ENCODE peak calls at places on chromosomes 16 and 17, in five cellular contexts. G is activated T-cell treated with anti-CD3 and anti-CD28 coated beads, Interleukin-2, amount 50 U/mL, for 72 hours; B is T follicular helper cell; V is stimulated activated CD4-positive, alpha-beta T cell treated with anti-CD3 and anti-CD28 coated beads, TNF-alpha, amount 100 ng/mL, for 1 hour; R is KBM-7. I is an unnamed sample.

GRCh38 chr17:79931517-79932309 is 92.5 kb upstream of the CBX4 start:
- DNase-seq in R (no peak), G (peak), B (no peak), V (no peak), I (no peak)

GRCh38 chr16:24771132-24771778 is 41.8 kb downstream of the TNRC6A start:
- DNase-seq in R (no peak), G (peak), V (no peak), B (no peak), I (no peak)

GRCh38 chr17:46769531-46770438 is 48.7 kb downstream of the WNT3 start:
- DNase-seq in V (no peak), G (no peak), B (no peak), R (no peak), I (no peak)

GRCh38 chr16:51113254-51114125 is 37.6 kb downstream of the SALL1 start:
- DNase-seq in R (no peak), G (no peak), B (no peak), V (no peak), I (no peak)

GRCh38 chr17:19410875-19411291 is at the start of gene RNF112:
- DNase-seq in R (no peak), V (no peak), B (no peak), G (no peak), I (no peak)

GRCh38 chr17:76000016-76000754 is 470 bp upstream of the CDK3 start:
- DNase-seq in G (peak), V (no peak), B (peak), R (peak), I (peak)

GRCh38 chr17:82866521-82867214 is 26.8 kb upstream of the ZNF750 start:
- DNase-seq in R (no peak), G (no peak), V (no peak), B (no peak), I (no peak)

GRCh38 chr17:48636177-48637018 is 10.2 kb upstream of the HOXB9 start:
- DNase-seq in R (peak), G (peak), B (peak), V (no peak), I (peak)

GRCh38 chr17:63540581-63540980 is 9.7 kb upstream of the DCAF7 start:
- DNase-seq in G (no peak), V (no peak), R (no peak), B (no peak), I (no peak)

GRCh38 chr16:56478228-56479049 is 27.1 kb downstream of the OGFOD1 start:
- DNase-seq in G (no peak), R (no peak), B (no peak), V (no peak), I (no peak)

GRCh38 chr17:16255481-16255901 is 38.5 kb downstream of the PIGL start:
- DNase-seq in G (no peak), R (no peak), V (no peak), B (no peak), I (no peak)

GRCh38 chr17:66302761-66303626 is 581 bp downstream of the PRKCA start:
- DNase-seq in V (no peak), B (peak), R (peak), G (peak), I (peak)

GRCh38 chr16:64321881-64322280 is 800.0 kb downstream of the CDH11 start:
- DNase-seq in B (no peak), G (no peak), R (no peak), V (no peak), I (no peak)

GRCh38 chr17:35705705-35706104 is 25.7 kb upstream of the RASL10B start:
- DNase-seq in G (no peak), R (no peak), B (no peak), V (no peak), I (no peak)

GRCh38 chr16:54347961-54348360 is 61.4 kb upstream of the IRX3 start:
- DNase-seq in G (no peak), R (no peak), B (no peak), V (no peak), I (no peak)

GRCh38 chr17:83113381-83113780 is 34.0 kb downstream of the METRNL start:
- DNase-seq in G (no peak), V (no peak), R (no peak), B (no peak), I (no peak)

GRCh38 chr16:80899804-80900592 is 95.6 kb upstream of the CDYL2 start:
- DNase-seq in V (no peak), B (no peak), G (no peak), R (no peak), I (no peak)

GRCh38 chr16:25106567-25107465 is 4.7 kb upstream of the LCMT1 start:
- DNase-seq in V (peak), B (peak), R (peak), G (peak), I (peak)

GRCh38 chr17:31581491-31581890 is 190.0 kb downstream of the RAB11FIP4 start:
- DNase-seq in B (no peak), G (no peak), R (no peak), V (no peak), I (no peak)

GRCh38 chr16:63473710-63474109 is 1437.5 kb upstream of the CDH8 start:
- DNase-seq in B (no peak), G (no peak), R (no peak), V (no peak), I (no peak)

GRCh38 chr17:2266045-2266864 is 37.3 kb downstream of the SMG6 start:
- DNase-seq in V (peak), G (peak), R (peak), B (peak), I (peak)

GRCh38 chr17:12118617-12119016 is 97.9 kb downstream of the MAP2K4 start:
- DNase-seq in R (no peak), B (no peak), G (no peak), V (no peak), I (no peak)

GRCh38 chr16:56824335-56824734 is 40.7 kb upstream of the SLC12A3 start:
- DNase-seq in R (no peak), B (no peak), V (no peak), G (no peak), I (no peak)

GRCh38 chr16:31273187-31273586 is 13.4 kb downstream of the ITGAM start:
- DNase-seq in B (no peak), G (no peak), V (no peak), R (no peak), I (no peak)

GRCh38 chr17:29251969-29252866 is 5.6 kb downstream of the CRYBA1 start:
- DNase-seq in R (peak), B (no peak), G (no peak), V (no peak), I (no peak)

GRCh38 chr16:65783709-65784474 is 582.6 kb upstream of the CDH5 start:
- DNase-seq in G (no peak), R (no peak), V (no peak), B (no peak), I (no peak)

GRCh38 chr17:50501054-50501453 is 7.2 kb upstream of the MYCBPAP start:
- DNase-seq in G (no peak), V (no peak), R (peak), B (no peak), I (no peak)

GRCh38 chr17:76532072-76532651 is 5.3 kb downstream of the CYGB start:
- DNase-seq in G (no peak), B (no peak), R (no peak), V (no peak), I (no peak)

GRCh38 chr17:66506641-66507040 is 204.2 kb downstream of the PRKCA start:
- DNase-seq in G (no peak), B (no peak), V (no peak), R (no peak), I (no peak)

GRCh38 chr17:59778996-59779395 is 71.5 kb downstream of the VMP1 start:
- DNase-seq in G (no peak), B (no peak), R (no peak), V (no peak), I (no peak)

GRCh38 chr17:82938486-82939212 is 98.8 kb upstream of the ZNF750 start:
- DNase-seq in G (no peak), B (no peak), V (no peak), R (no peak), I (no peak)

GRCh38 chr16:88368036-88368435 is 14.7 kb upstream of the ZNF469 start:
- DNase-seq in G (no peak), B (no peak), R (no peak), V (no peak), I (no peak)

GRCh38 chr17:64240741-64241347 is 22.2 kb downstream of the TEX2 start:
- DNase-seq in B (no peak), G (no peak), R (no peak), V (no peak), I (no peak)

GRCh38 chr16:17488506-17488905 is 17.7 kb upstream of the XYLT1 start:
- DNase-seq in R (no peak), G (no peak), V (no peak), B (no peak), I (no peak)

GRCh38 chr17:46876353-46876887 is 25.0 kb downstream of the WNT9B start:
- DNase-seq in R (no peak), B (no peak), V (no peak), G (no peak), I (no peak)

GRCh38 chr16:84603115-84603816 is 14.6 kb downstream of the COTL1 start:
- DNase-seq in G (peak), V (no peak), R (peak), B (peak), I (peak)

I was measured in activated T-helper 9 cell treated with anti-CD3 and anti-CD28 coated beads, Interleukin-2, amount 50 U/mL, for 16 hours.